ENCODE peak calls at places on chromosome 12, in six cellular contexts. One of them, this sample, is unnamed.

GRCh38 chr12:59973515-59973914 is 377.7 kb downstream of the SLC16A7 start:
- DNase-seq in GM20000: no peak
- DNase-seq in NCI-H510A: no peak
- DNase-seq in T follicular helper cell: no peak
- DNase-seq in naive thymus-derived CD8-positive, alpha-beta T cell: no peak
- DNase-seq in psoas muscle: no peak
- DNase-seq in this sample: no peak

GRCh38 chr12:19201653-19202052 is 72.1 kb downstream of the PLEKHA5 start:
- DNase-seq in GM20000: no peak
- DNase-seq in naive thymus-derived CD8-positive, alpha-beta T cell: no peak
- DNase-seq in NCI-H510A: no peak
- DNase-seq in T follicular helper cell: no peak
- DNase-seq in psoas muscle: no peak
- DNase-seq in this sample: no peak

GRCh38 chr12:48956279-48957140 is 777 bp downstream of the ARF3 start:
- DNase-seq in GM20000: peak
- DNase-seq in NCI-H510A: peak
- DNase-seq in T follicular helper cell: no peak
- DNase-seq in psoas muscle: peak
- DNase-seq in naive thymus-derived CD8-positive, alpha-beta T cell: no peak
- DNase-seq in this sample: no peak

GRCh38 chr12:113075137-113075683 is 18.7 kb downstream of the DTX1 start:
- DNase-seq in T follicular helper cell: no peak
- DNase-seq in psoas muscle: no peak
- DNase-seq in naive thymus-derived CD8-positive, alpha-beta T cell: no peak
- DNase-seq in GM20000: peak
- DNase-seq in NCI-H510A: no peak
- DNase-seq in this sample: no peak

GRCh38 chr12:92030618-92031017 is 115.0 kb downstream of the BTG1 start:
- DNase-seq in NCI-H510A: no peak
- DNase-seq in GM20000: peak
- DNase-seq in T follicular helper cell: peak
- DNase-seq in naive thymus-derived CD8-positive, alpha-beta T cell: peak
- DNase-seq in psoas muscle: no peak
- DNase-seq in this sample: peak

GRCh38 chr12:12008931-12009611 is 61.7 kb upstream of the BCL2L14 start:
- DNase-seq in T follicular helper cell: peak
- DNase-seq in GM20000: no peak
- DNase-seq in psoas muscle: no peak
- DNase-seq in naive thymus-derived CD8-positive, alpha-beta T cell: peak
- DNase-seq in NCI-H510A: peak
- DNase-seq in this sample: peak

GRCh38 chr12:113469224-113469652 is 2.4 kb downstream of the LHX5 start:
- DNase-seq in GM20000: peak
- DNase-seq in psoas muscle: no peak
- DNase-seq in T follicular helper cell: no peak
- DNase-seq in NCI-H510A: no peak
- DNase-seq in naive thymus-derived CD8-positive, alpha-beta T cell: no peak
- DNase-seq in this sample: no peak

GRCh38 chr12:52390739-52391617 is 5.5 kb upstream of the KRT84 start:
- DNase-seq in naive thymus-derived CD8-positive, alpha-beta T cell: no peak
- DNase-seq in GM20000: no peak
- DNase-seq in NCI-H510A: no peak
- DNase-seq in T follicular helper cell: no peak
- DNase-seq in psoas muscle: no peak
- DNase-seq in this sample: no peak

GRCh38 chr12:93127582-93128331 is 198.7 kb upstream of the EEA1 start:
- DNase-seq in T follicular helper cell: no peak
- DNase-seq in NCI-H510A: peak
- DNase-seq in GM20000: no peak
- DNase-seq in psoas muscle: peak
- DNase-seq in naive thymus-derived CD8-positive, alpha-beta T cell: no peak
- DNase-seq in this sample: no peak

This sample was measured in central memory CD4-positive, alpha-beta T cell.